ENCODE peak calls at places on chromosomes 3 and 15, in six cellular contexts. One of them, this sample, is unnamed.

GRCh38 chr3:127722928-127723603 is 50.3 kb downstream of the ABTB1 start:
- DNase-seq in activated naive CD8-positive, alpha-beta T cell treated with anti-CD3 and anti-CD28 coated beads, Interleukin-2, amount 50 U/mL, for 24 hours: no peak
- DNase-seq in EH: no peak
- DNase-seq in CD4-positive, alpha-beta memory T cell: no peak
- DNase-seq in mesendoderm: peak
- DNase-seq in activated T-cell treated with anti-CD3 and anti-CD28 coated beads for 4 hours: no peak
- DNase-seq in this sample: peak

GRCh38 chr3:59064728-59065127 is 14.9 kb upstream of the CFAP20DC start:
- DNase-seq in EH: no peak
- DNase-seq in activated T-cell treated with anti-CD3 and anti-CD28 coated beads for 4 hours: no peak
- DNase-seq in mesendoderm: no peak
- DNase-seq in CD4-positive, alpha-beta memory T cell: no peak
- DNase-seq in activated naive CD8-positive, alpha-beta T cell treated with anti-CD3 and anti-CD28 coated beads, Interleukin-2, amount 50 U/mL, for 24 hours: no peak
- DNase-seq in this sample: no peak

GRCh38 chr15:66253643-66254363 is at the start of gene MEGF11:
- DNase-seq in CD4-positive, alpha-beta memory T cell: no peak
- DNase-seq in mesendoderm: peak
- DNase-seq in activated T-cell treated with anti-CD3 and anti-CD28 coated beads for 4 hours: no peak
- DNase-seq in EH: peak
- DNase-seq in activated naive CD8-positive, alpha-beta T cell treated with anti-CD3 and anti-CD28 coated beads, Interleukin-2, amount 50 U/mL, for 24 hours: no peak
- DNase-seq in this sample: peak

GRCh38 chr15:63870403-63871209 is 36.9 kb upstream of the HERC1 start:
- DNase-seq in CD4-positive, alpha-beta memory T cell: no peak
- DNase-seq in EH: peak
- DNase-seq in mesendoderm: peak
- DNase-seq in activated T-cell treated with anti-CD3 and anti-CD28 coated beads for 4 hours: no peak
- DNase-seq in activated naive CD8-positive, alpha-beta T cell treated with anti-CD3 and anti-CD28 coated beads, Interleukin-2, amount 50 U/mL, for 24 hours: no peak
- DNase-seq in this sample: peak

GRCh38 chr15:73802336-73803105 is 49.4 kb upstream of the INSYN1 start:
- DNase-seq in EH: no peak
- DNase-seq in activated T-cell treated with anti-CD3 and anti-CD28 coated beads for 4 hours: no peak
- DNase-seq in activated naive CD8-positive, alpha-beta T cell treated with anti-CD3 and anti-CD28 coated beads, Interleukin-2, amount 50 U/mL, for 24 hours: no peak
- DNase-seq in CD4-positive, alpha-beta memory T cell: no peak
- DNase-seq in mesendoderm: no peak
- DNase-seq in this sample: no peak

GRCh38 chr3:136042608-136043221 is 77.2 kb downstream of the PPP2R3A start:
- DNase-seq in mesendoderm: peak
- DNase-seq in activated T-cell treated with anti-CD3 and anti-CD28 coated beads for 4 hours: no peak
- DNase-seq in activated naive CD8-positive, alpha-beta T cell treated with anti-CD3 and anti-CD28 coated beads, Interleukin-2, amount 50 U/mL, for 24 hours: no peak
- DNase-seq in EH: peak
- DNase-seq in CD4-positive, alpha-beta memory T cell: peak
- DNase-seq in this sample: peak

GRCh38 chr15:69862540-69862939 is 235.2 kb downstream of the TLE3 start:
- DNase-seq in activated T-cell treated with anti-CD3 and anti-CD28 coated beads for 4 hours: no peak
- DNase-seq in mesendoderm: peak
- DNase-seq in EH: peak
- DNase-seq in activated naive CD8-positive, alpha-beta T cell treated with anti-CD3 and anti-CD28 coated beads, Interleukin-2, amount 50 U/mL, for 24 hours: no peak
- DNase-seq in CD4-positive, alpha-beta memory T cell: no peak
- DNase-seq in this sample: no peak

GRCh38 chr15:71116942-71117341 is 1.7 kb downstream of the THSD4 start:
- DNase-seq in mesendoderm: no peak
- DNase-seq in EH: no peak
- DNase-seq in activated T-cell treated with anti-CD3 and anti-CD28 coated beads for 4 hours: no peak
- DNase-seq in CD4-positive, alpha-beta memory T cell: no peak
- DNase-seq in activated naive CD8-positive, alpha-beta T cell treated with anti-CD3 and anti-CD28 coated beads, Interleukin-2, amount 50 U/mL, for 24 hours: no peak
- DNase-seq in this sample: no peak

GRCh38 chr3:188510366-188510765 is 356.4 kb downstream of the LPP start:
- DNase-seq in activated naive CD8-positive, alpha-beta T cell treated with anti-CD3 and anti-CD28 coated beads, Interleukin-2, amount 50 U/mL, for 24 hours: no peak
- DNase-seq in CD4-positive, alpha-beta memory T cell: no peak
- DNase-seq in activated T-cell treated with anti-CD3 and anti-CD28 coated beads for 4 hours: no peak
- DNase-seq in mesendoderm: no peak
- DNase-seq in EH: peak
- DNase-seq in this sample: peak

GRCh38 chr15:70521576-70522322 is 241.6 kb downstream of the UACA start:
- DNase-seq in activated T-cell treated with anti-CD3 and anti-CD28 coated beads for 4 hours: no peak
- DNase-seq in CD4-positive, alpha-beta memory T cell: no peak
- DNase-seq in activated naive CD8-positive, alpha-beta T cell treated with anti-CD3 and anti-CD28 coated beads, Interleukin-2, amount 50 U/mL, for 24 hours: no peak
- DNase-seq in EH: no peak
- DNase-seq in mesendoderm: no peak
- DNase-seq in this sample: no peak

GRCh38 chr3:188197388-188197847 is 43.5 kb downstream of the LPP start:
- DNase-seq in activated T-cell treated with anti-CD3 and anti-CD28 coated beads for 4 hours: no peak
- DNase-seq in EH: peak
- DNase-seq in mesendoderm: peak
- DNase-seq in CD4-positive, alpha-beta memory T cell: no peak
- DNase-seq in activated naive CD8-positive, alpha-beta T cell treated with anti-CD3 and anti-CD28 coated beads, Interleukin-2, amount 50 U/mL, for 24 hours: no peak
- DNase-seq in this sample: peak

GRCh38 chr15:93477721-93478120 is 388.7 kb upstream of the RGMA start:
- DNase-seq in activated naive CD8-positive, alpha-beta T cell treated with anti-CD3 and anti-CD28 coated beads, Interleukin-2, amount 50 U/mL, for 24 hours: no peak
- DNase-seq in mesendoderm: no peak
- DNase-seq in CD4-positive, alpha-beta memory T cell: no peak
- DNase-seq in EH: no peak
- DNase-seq in activated T-cell treated with anti-CD3 and anti-CD28 coated beads for 4 hours: no peak
- DNase-seq in this sample: no peak

GRCh38 chr3:112860898-112861297 is 14.2 kb upstream of the CD200R1L start:
- DNase-seq in mesendoderm: peak
- DNase-seq in CD4-positive, alpha-beta memory T cell: no peak
- DNase-seq in activated naive CD8-positive, alpha-beta T cell treated with anti-CD3 and anti-CD28 coated beads, Interleukin-2, amount 50 U/mL, for 24 hours: no peak
- DNase-seq in EH: no peak
- DNase-seq in activated T-cell treated with anti-CD3 and anti-CD28 coated beads for 4 hours: no peak
- DNase-seq in this sample: no peak

GRCh38 chr3:11627612-11628011 is 16.1 kb downstream of the VGLL4 start:
- DNase-seq in CD4-positive, alpha-beta memory T cell: no peak
- DNase-seq in activated T-cell treated with anti-CD3 and anti-CD28 coated beads for 4 hours: no peak
- DNase-seq in EH: no peak
- DNase-seq in activated naive CD8-positive, alpha-beta T cell treated with anti-CD3 and anti-CD28 coated beads, Interleukin-2, amount 50 U/mL, for 24 hours: no peak
- DNase-seq in mesendoderm: no peak
- DNase-seq in this sample: no peak

GRCh38 chr3:2851835-2852234 is 258.3 kb downstream of the IL5RA start:
- DNase-seq in CD4-positive, alpha-beta memory T cell: no peak
- DNase-seq in activated T-cell treated with anti-CD3 and anti-CD28 coated beads for 4 hours: no peak
- DNase-seq in activated naive CD8-positive, alpha-beta T cell treated with anti-CD3 and anti-CD28 coated beads, Interleukin-2, amount 50 U/mL, for 24 hours: no peak
- DNase-seq in mesendoderm: no peak
- DNase-seq in EH: no peak
- DNase-seq in this sample: no peak

GRCh38 chr15:66142341-66142740 is 111.2 kb downstream of the MEGF11 start:
- DNase-seq in EH: no peak
- DNase-seq in activated naive CD8-positive, alpha-beta T cell treated with anti-CD3 and anti-CD28 coated beads, Interleukin-2, amount 50 U/mL, for 24 hours: no peak
- DNase-seq in CD4-positive, alpha-beta memory T cell: no peak
- DNase-seq in activated T-cell treated with anti-CD3 and anti-CD28 coated beads for 4 hours: no peak
- DNase-seq in mesendoderm: no peak
- DNase-seq in this sample: no peak

GRCh38 chr3:37250435-37250834 is 76.1 kb upstream of the LRRFIP2 start:
- DNase-seq in activated naive CD8-positive, alpha-beta T cell treated with anti-CD3 and anti-CD28 coated beads, Interleukin-2, amount 50 U/mL, for 24 hours: no peak
- DNase-seq in mesendoderm: no peak
- DNase-seq in EH: no peak
- DNase-seq in CD4-positive, alpha-beta memory T cell: no peak
- DNase-seq in activated T-cell treated with anti-CD3 and anti-CD28 coated beads for 4 hours: no peak
- DNase-seq in this sample: no peak

GRCh38 chr3:112776000-112776399 is 70.7 kb downstream of the CD200R1L start:
- DNase-seq in EH: peak
- DNase-seq in mesendoderm: no peak
- DNase-seq in activated T-cell treated with anti-CD3 and anti-CD28 coated beads for 4 hours: no peak
- DNase-seq in activated naive CD8-positive, alpha-beta T cell treated with anti-CD3 and anti-CD28 coated beads, Interleukin-2, amount 50 U/mL, for 24 hours: no peak
- DNase-seq in CD4-positive, alpha-beta memory T cell: no peak
- DNase-seq in this sample: peak

GRCh38 chr3:114967168-114967567 is 179.9 kb downstream of the ZBTB20 start:
- DNase-seq in CD4-positive, alpha-beta memory T cell: no peak
- DNase-seq in activated naive CD8-positive, alpha-beta T cell treated with anti-CD3 and anti-CD28 coated beads, Interleukin-2, amount 50 U/mL, for 24 hours: no peak
- DNase-seq in activated T-cell treated with anti-CD3 and anti-CD28 coated beads for 4 hours: no peak
- DNase-seq in mesendoderm: no peak
- DNase-seq in EH: no peak
- DNase-seq in this sample: no peak

GRCh38 chr15:60049948-60050347 is 45.8 kb downstream of the FOXB1 start:
- DNase-seq in activated naive CD8-positive, alpha-beta T cell treated with anti-CD3 and anti-CD28 coated beads, Interleukin-2, amount 50 U/mL, for 24 hours: no peak
- DNase-seq in CD4-positive, alpha-beta memory T cell: no peak
- DNase-seq in mesendoderm: no peak
- DNase-seq in activated T-cell treated with anti-CD3 and anti-CD28 coated beads for 4 hours: no peak
- DNase-seq in EH: no peak
- DNase-seq in this sample: no peak

GRCh38 chr3:136142592-136142991 is 53.5 kb downstream of the MSL2 start:
- DNase-seq in CD4-positive, alpha-beta memory T cell: no peak
- DNase-seq in activated naive CD8-positive, alpha-beta T cell treated with anti-CD3 and anti-CD28 coated beads, Interleukin-2, amount 50 U/mL, for 24 hours: no peak
- DNase-seq in mesendoderm: peak
- DNase-seq in activated T-cell treated with anti-CD3 and anti-CD28 coated beads for 4 hours: no peak
- DNase-seq in EH: peak
- DNase-seq in this sample: peak

GRCh38 chr3:118501152-118501551 is 533.5 kb downstream of the IGSF11 start:
- DNase-seq in activated T-cell treated with anti-CD3 and anti-CD28 coated beads for 4 hours: no peak
- DNase-seq in mesendoderm: peak
- DNase-seq in CD4-positive, alpha-beta memory T cell: no peak
- DNase-seq in EH: no peak
- DNase-seq in activated naive CD8-positive, alpha-beta T cell treated with anti-CD3 and anti-CD28 coated beads, Interleukin-2, amount 50 U/mL, for 24 hours: no peak
- DNase-seq in this sample: no peak

GRCh38 chr3:197501879-197502620 is 53.7 kb downstream of the BDH1 start:
- DNase-seq in EH: peak
- DNase-seq in mesendoderm: peak
- DNase-seq in activated T-cell treated with anti-CD3 and anti-CD28 coated beads for 4 hours: no peak
- DNase-seq in CD4-positive, alpha-beta memory T cell: no peak
- DNase-seq in activated naive CD8-positive, alpha-beta T cell treated with anti-CD3 and anti-CD28 coated beads, Interleukin-2, amount 50 U/mL, for 24 hours: peak
- DNase-seq in this sample: peak

GRCh38 chr3:31733234-31733667 is 200.5 kb downstream of the STT3B start:
- DNase-seq in activated naive CD8-positive, alpha-beta T cell treated with anti-CD3 and anti-CD28 coated beads, Interleukin-2, amount 50 U/mL, for 24 hours: no peak
- DNase-seq in CD4-positive, alpha-beta memory T cell: no peak
- DNase-seq in mesendoderm: no peak
- DNase-seq in EH: no peak
- DNase-seq in activated T-cell treated with anti-CD3 and anti-CD28 coated beads for 4 hours: no peak
- DNase-seq in this sample: no peak

GRCh38 chr3:9201278-9201677 is 48.2 kb downstream of the SRGAP3 start:
- DNase-seq in EH: peak
- DNase-seq in activated naive CD8-positive, alpha-beta T cell treated with anti-CD3 and anti-CD28 coated beads, Interleukin-2, amount 50 U/mL, for 24 hours: no peak
- DNase-seq in CD4-positive, alpha-beta memory T cell: no peak
- DNase-seq in activated T-cell treated with anti-CD3 and anti-CD28 coated beads for 4 hours: no peak
- DNase-seq in mesendoderm: no peak
- DNase-seq in this sample: peak

GRCh38 chr3:45544024-45544718 is 50.4 kb upstream of the LIMD1 start:
- DNase-seq in EH: no peak
- DNase-seq in CD4-positive, alpha-beta memory T cell: no peak
- DNase-seq in activated T-cell treated with anti-CD3 and anti-CD28 coated beads for 4 hours: no peak
- DNase-seq in mesendoderm: no peak
- DNase-seq in activated naive CD8-positive, alpha-beta T cell treated with anti-CD3 and anti-CD28 coated beads, Interleukin-2, amount 50 U/mL, for 24 hours: no peak
- DNase-seq in this sample: peak

GRCh38 chr15:60520825-60521368 is 42.0 kb upstream of the ICE2 start:
- DNase-seq in mesendoderm: peak
- DNase-seq in CD4-positive, alpha-beta memory T cell: peak
- DNase-seq in activated T-cell treated with anti-CD3 and anti-CD28 coated beads for 4 hours: peak
- DNase-seq in EH: peak
- DNase-seq in activated naive CD8-positive, alpha-beta T cell treated with anti-CD3 and anti-CD28 coated beads, Interleukin-2, amount 50 U/mL, for 24 hours: peak
- DNase-seq in this sample: peak

GRCh38 chr3:100329800-100330489 is 4.6 kb upstream of the NIT2 start:
- DNase-seq in activated T-cell treated with anti-CD3 and anti-CD28 coated beads for 4 hours: no peak
- DNase-seq in CD4-positive, alpha-beta memory T cell: no peak
- DNase-seq in activated naive CD8-positive, alpha-beta T cell treated with anti-CD3 and anti-CD28 coated beads, Interleukin-2, amount 50 U/mL, for 24 hours: no peak
- DNase-seq in mesendoderm: no peak
- DNase-seq in EH: no peak
- DNase-seq in this sample: no peak

GRCh38 chr3:182455011-182455410 is 338.3 kb upstream of the ATP11B start:
- DNase-seq in mesendoderm: no peak
- DNase-seq in CD4-positive, alpha-beta memory T cell: no peak
- DNase-seq in activated naive CD8-positive, alpha-beta T cell treated with anti-CD3 and anti-CD28 coated beads, Interleukin-2, amount 50 U/mL, for 24 hours: no peak
- DNase-seq in activated T-cell treated with anti-CD3 and anti-CD28 coated beads for 4 hours: no peak
- DNase-seq in EH: no peak
- DNase-seq in this sample: no peak

GRCh38 chr3:188531210-188531609 is 377.3 kb downstream of the LPP start:
- DNase-seq in mesendoderm: no peak
- DNase-seq in CD4-positive, alpha-beta memory T cell: no peak
- DNase-seq in EH: peak
- DNase-seq in activated T-cell treated with anti-CD3 and anti-CD28 coated beads for 4 hours: no peak
- DNase-seq in activated naive CD8-positive, alpha-beta T cell treated with anti-CD3 and anti-CD28 coated beads, Interleukin-2, amount 50 U/mL, for 24 hours: no peak
- DNase-seq in this sample: peak

GRCh38 chr3:182910939-182911781 is 69.2 kb downstream of the DCUN1D1 start:
- DNase-seq in CD4-positive, alpha-beta memory T cell: no peak
- DNase-seq in activated naive CD8-positive, alpha-beta T cell treated with anti-CD3 and anti-CD28 coated beads, Interleukin-2, amount 50 U/mL, for 24 hours: no peak
- DNase-seq in mesendoderm: no peak
- DNase-seq in activated T-cell treated with anti-CD3 and anti-CD28 coated beads for 4 hours: no peak
- DNase-seq in EH: no peak
- DNase-seq in this sample: no peak

GRCh38 chr15:88610756-88611231 is 10.3 kb upstream of the AEN start:
- DNase-seq in mesendoderm: peak
- DNase-seq in activated naive CD8-positive, alpha-beta T cell treated with anti-CD3 and anti-CD28 coated beads, Interleukin-2, amount 50 U/mL, for 24 hours: no peak
- DNase-seq in CD4-positive, alpha-beta memory T cell: no peak
- DNase-seq in activated T-cell treated with anti-CD3 and anti-CD28 coated beads for 4 hours: no peak
- DNase-seq in EH: peak
- DNase-seq in this sample: no peak

GRCh38 chr3:63523100-63523499 is 129.4 kb upstream of the SNTN start:
- DNase-seq in activated naive CD8-positive, alpha-beta T cell treated with anti-CD3 and anti-CD28 coated beads, Interleukin-2, amount 50 U/mL, for 24 hours: no peak
- DNase-seq in EH: peak
- DNase-seq in CD4-positive, alpha-beta memory T cell: no peak
- DNase-seq in activated T-cell treated with anti-CD3 and anti-CD28 coated beads for 4 hours: no peak
- DNase-seq in mesendoderm: peak
- DNase-seq in this sample: no peak

This sample was measured in GM23248.